ENCODE peak calls at places on chromosome 3, in six cellular contexts. U is uterus; L is psoas muscle; S is PC-3; M is CD8-positive, alpha-beta T cell; W is suprapubic skin. N is an unnamed sample.

GRCh38 chr3:16071246-16071645 is 103.2 kb upstream of the GALNT15 start:
- DNase-seq in U (no peak), L (no peak), S (peak; percentile 93), M (no peak), W (no peak), N (no peak)

GRCh38 chr3:23623841-23624240 is 181.9 kb upstream of the UBE2E1 start:
- DNase-seq in U (no peak), L (no peak), S (no peak), M (no peak), W (no peak), N (no peak)

GRCh38 chr3:72338942-72339749 is 509.1 kb downstream of the SHQ1 start:
- DNase-seq in U (peak; percentile 42), L (peak; percentile 79), S (peak; percentile 93), M (no peak), W (no peak), N (peak; percentile 96)

GRCh38 chr3:122458992-122459391 is 43.1 kb upstream of the WDR5B start:
- DNase-seq in U (no peak), L (no peak), S (peak; percentile 75), M (no peak), W (no peak), N (no peak)

GRCh38 chr3:64971584-64971983 is 283.8 kb upstream of the ADAMTS9 start:
- DNase-seq in U (no peak), L (no peak), S (no peak), M (no peak), W (no peak), N (no peak)

GRCh38 chr3:87446849-87447387 is 170.5 kb upstream of the POU1F1 start:
- DNase-seq in U (no peak), L (no peak), S (no peak), M (no peak), W (no peak), N (no peak)

GRCh38 chr3:128783774-128784173 is 57.8 kb downstream of the RAB7A start:
- DNase-seq in U (no peak), L (no peak), S (no peak), M (no peak), W (no peak), N (no peak)

GRCh38 chr3:156433910-156434309 is 121.0 kb downstream of the SSR3 start:
- DNase-seq in U (no peak), L (no peak), S (no peak), M (no peak), W (no peak), N (peak; percentile 60)

GRCh38 chr3:37604336-37604833 is 257.3 kb upstream of the CTDSPL start:
- DNase-seq in U (no peak), L (no peak), S (no peak), M (no peak), W (no peak), N (no peak)
- H3K27ac ChIP-seq in U (no peak overlapping the region), L (no peak overlapping the region), S (no peak overlapping the region), M (no peak overlapping the region), W (no peak overlapping the region), N (no peak overlapping the region)

GRCh38 chr3:135246027-135246426 is 451.0 kb downstream of the EPHB1 start:
- DNase-seq in U (no peak), L (no peak), S (no peak), M (no peak), W (no peak), N (no peak)
- TF ChIP-seq CTCF in U (no peak), L (peak; percentile 9), S (no peak), M (no peak), W (no peak), N (no peak)

GRCh38 chr3:194080913-194081800 is 54.8 kb upstream of the HES1 start:
- DNase-seq in U (no peak), L (no peak), S (no peak), M (no peak), W (no peak), N (no peak)
- H3K4me1 ChIP-seq in U (no peaks in the 10 kb centered on the region), L (peaks cover 10% of the 10 kb centered on the region), S (peaks cover 2% of the 10 kb centered on the region), M (no peaks in the 10 kb centered on the region), W (peaks cover 26% of the 10 kb centered on the region), N (no peaks in the 10 kb centered on the region)

DNA sequence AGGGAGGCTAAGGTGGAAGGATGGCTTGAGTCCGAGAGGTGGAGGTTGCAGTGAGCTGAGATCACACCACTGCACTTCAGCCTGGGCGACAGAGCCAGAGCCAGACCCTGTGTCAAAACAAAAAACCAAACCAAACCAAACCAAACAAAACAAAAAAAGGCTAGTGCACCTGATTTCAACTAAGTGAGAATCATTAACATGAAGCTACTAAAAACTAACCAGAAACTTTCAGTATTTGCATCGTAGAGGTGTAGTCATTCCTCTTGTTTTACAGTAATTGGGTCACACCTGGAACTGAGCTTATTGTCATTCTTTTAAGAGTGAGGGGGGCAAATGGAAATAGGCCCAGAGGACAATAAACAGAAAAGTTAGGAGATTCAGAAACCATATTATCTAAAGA is 58.5 kb downstream of the ST6GAL1 start:
- DNase-seq in U (no peak), L (no peak), S (no peak), M (no peak), W (no peak), N (no peak)
- H3K27ac ChIP-seq in U (no peak overlapping the region), L (no peak overlapping the region), S (no peak overlapping the region), M (no peak overlapping the region), W (no peak overlapping the region), N (no peak overlapping the region)

GRCh38 chr3:132180337-132180791 is 136.8 kb upstream of the ACP3 start:
- DNase-seq in U (no peak), L (no peak), S (peak; percentile 89), M (no peak), W (no peak), N (peak; percentile 47)
- TF ChIP-seq CTCF in U (no peak), L (peak; percentile 28), S (peak; percentile 72), M (peak; percentile 30), W (no peak), N (peak; percentile 81)

GRCh38 chr3:195153121-195153520 is 117.8 kb downstream of the XXYLT1 start:
- DNase-seq in U (no peak), L (peak; percentile 36), S (no peak), M (no peak), W (no peak), N (no peak)
- H3K4me1 ChIP-seq in U (peaks cover 17% of the 10 kb centered on the region), L (peaks cover 24% of the 10 kb centered on the region), S (peaks cover 52% of the 10 kb centered on the region), M (peaks cover 30% of the 10 kb centered on the region), W (peaks cover 82% of the 10 kb centered on the region), N (peaks cover 34% of the 10 kb centered on the region)

GRCh38 chr3:100769693-100770092 is 60.4 kb downstream of the TFG start:
- DNase-seq in U (no peak), L (no peak), S (no peak), M (no peak), W (no peak), N (no peak)
- H3K27ac ChIP-seq in U (no peak overlapping the region), L (no peak overlapping the region), S (no peak overlapping the region), M (no peak overlapping the region), W (no peak overlapping the region), N (no peak overlapping the region)

DNA sequence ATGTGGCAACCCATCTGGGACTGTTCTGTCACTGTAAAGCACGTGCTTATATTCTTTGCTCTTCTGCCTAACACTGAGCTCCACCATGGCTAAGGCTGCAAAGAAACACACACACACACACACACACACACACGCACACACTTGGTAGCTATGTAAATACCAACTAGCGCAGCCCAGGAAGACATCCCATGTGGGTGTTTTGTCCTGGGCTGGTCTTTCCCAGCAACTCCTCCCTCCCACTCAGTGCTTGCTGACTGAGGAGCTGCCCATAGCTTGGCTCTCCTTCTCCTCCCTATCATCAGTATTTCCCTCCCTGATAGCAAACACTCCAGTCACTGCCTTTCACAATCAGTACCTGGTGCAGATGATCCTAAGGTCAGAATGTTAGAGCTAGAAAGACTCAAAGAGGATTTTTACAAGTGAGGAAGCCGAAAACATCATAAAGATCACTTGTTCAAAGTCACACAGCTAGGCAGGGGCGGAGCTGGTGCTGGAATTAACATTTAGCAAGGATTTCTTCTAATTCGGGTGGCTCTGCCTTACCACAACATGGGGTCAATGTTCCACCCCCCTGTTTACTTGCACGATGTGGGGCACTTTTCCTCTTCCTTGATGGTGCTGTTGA is 377.1 kb upstream of the TBL1XR1 start:
- DNase-seq in U (no peak), L (no peak), S (no peak), M (no peak), W (no peak), N (no peak)
- TF ChIP-seq CTCF in U (no peak), L (no peak), S (no peak), M (no peak), W (no peak), N (no peak)

N was measured in foreskin keratinocyte.